ENCODE peak calls at places on chromosomes 7 and 10, in eight cellular contexts. D is left ventricle myocardium superior; Y is activated naive CD8-positive, alpha-beta T cell treated with anti-CD3 and anti-CD28 coated beads, Interleukin-2, amount 50 U/mL, for 24 hours; S is NCI-H2081; A is adipocyte; L is effector CD4-positive, alpha-beta T cell; H is mesenchymal stem cell; R is fibroblast of the aortic adventitia. G is an unnamed sample.

GRCh38 chr10:69414036-69415018 is 2.4 kb downstream of the TACR2 start:
- DNase-seq in D (no peak), Y (no peak), S (no peak), A (no peak), L (no peak), H (no peak), R (no peak), G (no peak)

GRCh38 chr10:128009768-128010167 is 102.9 kb downstream of the PTPRE start:
- DNase-seq in D (no peak), Y (no peak), S (no peak), A (no peak), L (no peak), H (peak), R (no peak), G (no peak)

GRCh38 chr7:30688718-30689221 is 6.5 kb upstream of the CRHR2 start:
- DNase-seq in D (no peak), Y (no peak), S (no peak), A (no peak), L (no peak), H (peak), R (peak), G (no peak)

GRCh38 chr7:47885309-47886000 is 62.8 kb downstream of the PKD1L1 start:
- DNase-seq in D (no peak), Y (no peak), S (no peak), A (no peak), L (no peak), H (no peak), R (no peak), G (no peak)

GRCh38 chr10:97069026-97069425 is 116.7 kb downstream of the SLIT1 start:
- DNase-seq in D (no peak), Y (no peak), S (no peak), A (no peak), L (no peak), H (no peak), R (no peak), G (no peak)

GRCh38 chr7:36712015-36712414 is 12.3 kb downstream of the AOAH start:
- DNase-seq in D (no peak), Y (no peak), S (no peak), A (no peak), L (no peak), H (no peak), R (no peak), G (no peak)

GRCh38 chr10:33193057-33193866 is 141.2 kb downstream of the NRP1 start:
- DNase-seq in D (peak), Y (peak), S (peak), A (peak), L (peak), H (peak), R (peak), G (peak)

GRCh38 chr10:96500519-96500918 is 13.2 kb downstream of the TLL2 start:
- DNase-seq in D (no peak), Y (no peak), S (no peak), A (no peak), L (no peak), H (no peak), R (no peak), G (no peak)

GRCh38 chr7:36110584-36110983 is 42.5 kb upstream of the EEPD1 start:
- DNase-seq in D (no peak), Y (no peak), S (no peak), A (no peak), L (no peak), H (no peak), R (no peak), G (no peak)

GRCh38 chr7:106110885-106111670 is 1.0 kb downstream of the SYPL1 start:
- DNase-seq in D (no peak), Y (no peak), S (peak), A (peak), L (no peak), H (peak), R (peak), G (no peak)

GRCh38 chr10:101716891-101717659 is 22.1 kb upstream of the FBXW4 start:
- DNase-seq in D (no peak), Y (peak), S (peak), A (no peak), L (no peak), H (no peak), R (no peak), G (no peak)

GRCh38 chr10:79932307-79932706 is 16.6 kb downstream of the SFTPD start:
- DNase-seq in D (no peak), Y (no peak), S (no peak), A (no peak), L (no peak), H (no peak), R (no peak), G (no peak)

GRCh38 chr10:81018898-81019890 is 481.5 kb downstream of the SH2D4B start:
- DNase-seq in D (no peak), Y (no peak), S (peak), A (peak), L (no peak), H (peak), R (peak), G (no peak)

GRCh38 chr7:132154248-132154647 is 422.0 kb downstream of the PLXNA4 start:
- DNase-seq in D (no peak), Y (no peak), S (no peak), A (no peak), L (no peak), H (no peak), R (no peak), G (no peak)

GRCh38 chr10:29722777-29723176 is 88.0 kb upstream of the SVIL start:
- DNase-seq in D (no peak), Y (no peak), S (no peak), A (no peak), L (no peak), H (no peak), R (no peak), G (no peak)

GRCh38 chr10:47421057-47421952 is 37.2 kb upstream of the ZNF488 start:
- DNase-seq in D (peak), Y (no peak), S (no peak), A (peak), L (no peak), H (peak), R (peak), G (no peak)

GRCh38 chr7:23530355-23530754 is 1.4 kb downstream of the TRA2A start:
- DNase-seq in D (no peak), Y (no peak), S (peak), A (peak), L (peak), H (peak), R (peak), G (no peak)

GRCh38 chr7:151599401-151600227 is 79.9 kb upstream of the RHEB start:
- DNase-seq in D (no peak), Y (peak), S (no peak), A (peak), L (no peak), H (peak), R (peak), G (no peak)

GRCh38 chr7:127786184-127786583 is 134.2 kb downstream of the SND1 start:
- DNase-seq in D (no peak), Y (no peak), S (no peak), A (peak), L (no peak), H (peak), R (peak), G (no peak)

GRCh38 chr7:21191317-21192073 is 236.4 kb upstream of the SP4 start:
- DNase-seq in D (no peak), Y (no peak), S (no peak), A (no peak), L (no peak), H (no peak), R (no peak), G (no peak)

GRCh38 chr10:269440-270074 is 134.3 kb downstream of the ZMYND11 start:
- DNase-seq in D (no peak), Y (no peak), S (no peak), A (no peak), L (no peak), H (no peak), R (no peak), G (no peak)

GRCh38 chr10:127976286-127976685 is 69.4 kb downstream of the PTPRE start:
- DNase-seq in D (no peak), Y (no peak), S (no peak), A (no peak), L (no peak), H (peak), R (no peak), G (no peak)

GRCh38 chr7:47273088-47273487 is 308.8 kb downstream of the TNS3 start:
- DNase-seq in D (no peak), Y (no peak), S (no peak), A (no peak), L (no peak), H (no peak), R (no peak), G (no peak)

GRCh38 chr7:55099086-55099831 is 80.4 kb downstream of the EGFR start:
- DNase-seq in D (peak), Y (no peak), S (no peak), A (peak), L (no peak), H (no peak), R (peak), G (no peak)

GRCh38 chr7:154916381-154917213 is 86.3 kb downstream of the PAXIP1 start:
- DNase-seq in D (no peak), Y (no peak), S (no peak), A (no peak), L (no peak), H (no peak), R (no peak), G (no peak)

GRCh38 chr7:34653787-34654186 is 4.2 kb upstream of the NPSR1 start:
- DNase-seq in D (no peak), Y (no peak), S (no peak), A (no peak), L (no peak), H (no peak), R (no peak), G (no peak)

GRCh38 chr10:78623577-78624215 is 445.1 kb upstream of the ZMIZ1 start:
- DNase-seq in D (no peak), Y (no peak), S (no peak), A (peak), L (no peak), H (peak), R (peak), G (no peak)

GRCh38 chr10:1552415-1552814 is 184.9 kb downstream of the ADARB2 start:
- DNase-seq in D (no peak), Y (no peak), S (no peak), A (no peak), L (no peak), H (no peak), R (no peak), G (no peak)

GRCh38 chr7:102888561-102889233 is 24.1 kb upstream of the LRRC17 start:
- DNase-seq in D (no peak), Y (no peak), S (no peak), A (peak), L (no peak), H (no peak), R (no peak), G (no peak)

GRCh38 chr10:101217450-101218281 is 11.6 kb downstream of the LBX1 start:
- DNase-seq in D (peak), Y (no peak), S (peak), A (peak), L (no peak), H (peak), R (no peak), G (no peak)

GRCh38 chr7:83574616-83575015 is 74.3 kb downstream of the SEMA3E start:
- DNase-seq in D (no peak), Y (no peak), S (no peak), A (no peak), L (no peak), H (peak), R (no peak), G (no peak)

GRCh38 chr10:110989016-110989415 is 69.6 kb downstream of the SHOC2 start:
- DNase-seq in D (no peak), Y (no peak), S (no peak), A (peak), L (no peak), H (no peak), R (peak), G (no peak)

GRCh38 chr7:105196473-105196872 is 182.5 kb downstream of the KMT2E start:
- DNase-seq in D (no peak), Y (no peak), S (no peak), A (no peak), L (no peak), H (no peak), R (peak), G (no peak)

GRCh38 chr7:1872191-1873069 is 202.4 kb downstream of the ELFN1 start:
- DNase-seq in D (no peak), Y (no peak), S (no peak), A (no peak), L (no peak), H (no peak), R (no peak), G (no peak)

GRCh38 chr10:126252884-126253612 is 135.2 kb downstream of the ADAM12 start:
- DNase-seq in D (no peak), Y (no peak), S (no peak), A (peak), L (no peak), H (peak), R (peak), G (no peak)

GRCh38 chr10:79400567-79401004 is 44.8 kb downstream of the ZCCHC24 start:
- DNase-seq in D (peak), Y (peak), S (no peak), A (peak), L (peak), H (peak), R (no peak), G (peak)

GRCh38 chr10:11150255-11150731 is 132.6 kb downstream of the CELF2 start:
- DNase-seq in D (no peak), Y (no peak), S (no peak), A (no peak), L (peak), H (no peak), R (no peak), G (no peak)